ENCODE peak calls at places on chromosome 7, in five cellular contexts. Y is A549, L is K562, O is HepG2, W is endothelial cell of umbilical vein. V is an unnamed sample.

GRCh38 chr7:98826811-98827231 is 43.0 kb downstream of the TMEM130 start:
- DNase-seq in O (no peak), Y (no peak), L (no peak), W (no peak), V (no peak)

GRCh38 chr7:98985945-98986344 is 107.6 kb downstream of the TRRAP start:
- DNase-seq in O (no peak), Y (no peak), W (no peak), L (no peak), V (no peak)

GRCh38 chr7:121202125-121202524 is 126.7 kb upstream of the WNT16 start:
- DNase-seq in O (no peak), L (no peak), W (no peak), Y (no peak), V (no peak)

GRCh38 chr7:144738708-144739314 is 97.0 kb downstream of the TPK1 start:
- DNase-seq in W (peak; percentile 63), L (peak; percentile 13), Y (peak; percentile 32), O (peak; percentile 12), V (peak; percentile 52)

GRCh38 chr7:151679868-151680534 is 160.3 kb upstream of the RHEB start:
- DNase-seq in O (no peak), Y (no peak), W (no peak), L (no peak), V (no peak)

GRCh38 chr7:158448701-158449100 is 138.9 kb downstream of the PTPRN2 start:
- DNase-seq in Y (no peak), L (no peak), O (no peak), W (no peak), V (no peak)

GRCh38 chr7:149196705-149197171 is 1.4 kb downstream of the ZNF282 start:
- DNase-seq in W (peak; percentile 21), Y (peak; percentile 18), L (peak; percentile 52), O (peak; percentile 27), V (peak; percentile 63)

GRCh38 chr7:158327012-158327411 is 260.6 kb downstream of the PTPRN2 start:
- DNase-seq in O (no peak), W (no peak), Y (no peak), L (no peak), V (no peak)

GRCh38 chr7:121419201-121420148 is 23.4 kb upstream of the FAM3C start:
- DNase-seq in L (peak; percentile 2), O (no peak), W (no peak), Y (no peak), V (no peak)

GRCh38 chr7:266851-267840 is 22.8 kb upstream of the FOXL3 start:
- DNase-seq in O (peak; percentile 17), Y (no peak), W (no peak), L (peak; percentile 61), V (no peak)

GRCh38 chr7:128203710-128204214 is 37.3 kb upstream of the LEP start:
- DNase-seq in Y (no peak), W (no peak), O (no peak), L (no peak), V (no peak)

GRCh38 chr7:2965745-2966270 is 77.9 kb downstream of the CARD11 start:
- DNase-seq in Y (no peak), W (no peak), L (no peak), O (no peak), V (no peak)

GRCh38 chr7:116834815-116835533 is 27.4 kb upstream of the CAPZA2 start:
- DNase-seq in L (no peak), W (no peak), O (peak; percentile 29), Y (peak; percentile 42), V (no peak)

GRCh38 chr7:27602766-27603165 is 59.9 kb downstream of the HIBADH start:
- DNase-seq in L (no peak), Y (no peak), O (no peak), W (no peak), V (no peak)

GRCh38 chr7:101109368-101109767 is 17.5 kb upstream of the SERPINE1 start:
- DNase-seq in W (no peak), O (no peak), L (no peak), Y (no peak), V (no peak)

GRCh38 chr7:101106387-101106786 is 20.5 kb upstream of the SERPINE1 start:
- DNase-seq in W (no peak), O (no peak), L (no peak), Y (no peak), V (peak; percentile 43)

GRCh38 chr7:101108961-101109360 is 17.9 kb upstream of the SERPINE1 start:
- DNase-seq in L (no peak), Y (peak; percentile 67), O (no peak), W (peak; percentile 60), V (no peak)

GRCh38 chr7:101111261-101111660 is 15.6 kb upstream of the SERPINE1 start:
- DNase-seq in W (no peak), O (no peak), L (no peak), Y (no peak), V (no peak)

DNA sequence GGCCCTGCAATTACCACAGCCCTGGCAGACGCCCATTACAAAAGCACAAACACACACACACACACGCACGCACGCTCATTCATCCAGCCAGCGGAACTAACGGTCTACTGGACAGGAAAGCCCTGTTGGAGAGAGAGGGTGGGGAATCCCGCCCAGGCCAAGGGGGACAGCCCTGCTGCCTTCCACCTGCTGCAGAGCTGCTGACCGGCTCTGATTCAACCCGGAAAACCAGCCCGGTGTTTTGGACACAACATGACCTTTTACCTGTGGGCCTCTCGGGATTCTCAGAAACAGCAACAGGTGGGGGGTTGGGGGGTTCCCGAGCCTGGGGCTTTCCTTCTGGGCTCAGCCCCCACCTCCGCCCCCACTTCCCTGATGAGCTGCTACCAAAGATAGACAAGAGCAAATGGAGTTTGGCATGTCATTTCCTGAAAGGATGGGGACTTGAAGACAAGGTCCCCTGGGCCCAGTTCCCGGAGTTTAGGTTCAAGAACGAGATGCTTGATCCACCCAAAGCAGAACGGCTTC is 18.5 kb upstream of the SERPINE1 start:
- DNase-seq in Y (no peak), L (no peak), W (peak; percentile 95), O (peak; percentile 69), V (peak; percentile 98)
- TF ChIP-seq MYC in Y (no peak), L (no peak), W (peak; percentile 68), O (peak; percentile 58), V (peak; percentile 87)

DNA sequence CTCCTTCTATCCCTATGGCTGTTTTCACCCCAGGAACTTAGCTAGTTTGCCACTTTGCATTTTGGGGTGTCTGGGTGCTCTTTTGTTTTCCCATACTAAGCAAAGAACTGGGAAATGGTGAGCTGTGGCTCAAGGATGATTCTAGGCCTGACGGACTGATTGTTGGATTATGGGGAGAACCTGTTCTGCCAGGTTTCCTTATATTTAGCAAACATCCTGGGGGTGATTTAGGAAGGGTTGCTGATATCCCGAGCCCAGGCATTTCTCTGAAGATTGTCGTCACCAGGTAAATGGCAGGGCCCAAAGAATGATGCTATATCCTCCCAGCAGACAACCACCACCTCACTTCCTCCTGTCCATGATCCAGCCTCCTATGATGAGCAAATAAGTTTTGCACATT is 72.1 kb upstream of the GRB10 start:
- DNase-seq in Y (no peak), W (no peak), O (no peak), L (no peak), V (no peak)
- TF ChIP-seq MAX in Y (no peak), W (no peak), O (no peak), L (no peak), V (no peak)

DNA sequence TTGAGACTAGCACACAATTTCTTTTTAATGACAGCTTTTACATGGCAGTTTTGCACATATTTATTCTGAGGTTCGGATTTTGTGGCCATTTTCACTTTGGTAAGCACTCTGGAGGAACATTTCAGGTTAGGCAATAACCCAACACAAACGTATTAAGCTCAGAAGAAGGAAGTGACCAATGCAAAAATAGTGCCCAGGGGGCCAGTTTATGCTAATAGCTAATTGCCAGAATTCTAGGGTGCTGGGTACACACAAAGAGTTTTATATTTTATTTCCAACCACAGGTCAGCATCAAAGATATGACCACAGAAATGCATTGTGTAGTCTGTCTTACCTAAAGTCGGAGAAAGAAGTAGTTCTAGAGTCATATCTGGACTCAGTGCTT is 8.4 kb upstream of the AGR2 start:
- DNase-seq in L (no peak), O (no peak), Y (peak; percentile 37), W (no peak), V (peak; percentile 83)
- TF ChIP-seq POLR2A in L (no peak), O (no peak), Y (no peak), W (no peak), V (no peak)

DNA sequence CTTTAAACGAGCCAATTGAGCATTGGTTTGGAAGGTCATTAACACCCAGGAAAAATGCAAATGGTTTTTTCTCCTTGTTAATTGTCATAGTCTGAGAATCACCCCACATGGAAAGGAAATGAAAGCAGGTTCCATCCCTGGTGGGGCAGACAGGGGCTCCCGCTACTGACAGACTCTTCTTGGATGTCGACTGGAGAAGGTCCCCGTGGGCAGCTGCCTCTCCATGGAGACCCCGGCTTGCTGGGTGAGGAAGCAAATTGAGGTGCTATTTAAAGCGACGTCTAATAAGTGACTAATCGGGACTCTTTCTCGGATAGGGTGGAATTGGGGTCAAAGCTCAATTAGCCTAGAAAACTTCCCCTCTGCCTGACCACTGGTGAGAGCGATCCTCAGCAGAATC is 32.0 kb upstream of the EN2 start:
- DNase-seq in O (no peak), Y (no peak), W (no peak), L (no peak), V (no peak)
- TF ChIP-seq MYC in O (no peak), Y (no peak), W (no peak), L (no peak), V (no peak)

DNA sequence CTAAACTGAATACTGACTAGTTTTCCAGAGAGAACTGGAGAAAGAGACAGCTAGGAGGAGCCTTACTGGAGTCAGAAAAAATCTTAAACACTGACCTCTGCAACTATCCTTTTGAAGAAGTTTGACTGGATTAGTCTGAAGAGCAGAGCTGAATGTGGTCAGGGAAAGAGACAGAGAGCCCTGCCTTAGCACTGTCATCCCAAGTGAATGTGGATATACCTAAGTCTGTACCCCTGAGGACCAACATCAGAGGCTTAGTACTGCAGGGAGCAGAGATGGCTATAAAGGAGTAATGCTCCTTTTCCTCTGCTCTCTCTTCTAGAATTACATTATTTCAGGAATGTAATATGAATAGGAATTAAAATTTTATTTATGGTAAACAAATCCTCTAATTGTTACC is 69.8 kb upstream of the TMEM140 start:
- DNase-seq in W (no peak), O (no peak), Y (no peak), L (no peak), V (no peak)
- TF ChIP-seq MAX in W (no peak), O (no peak), Y (no peak), L (no peak), V (no peak)